ENCODE peak calls at places on chromosomes 6 and 20, in seven cellular contexts. N is stomach, B is PC-9, O is AG04450, J is body of pancreas, K is hepatocyte, W is ascending aorta. X is an unnamed sample.

GRCh38 chr20:326645-327031 is 1.3 kb downstream of the SOX12 start:
- DNase-seq in N (peak; percentile 31), B (no peak), O (no peak), J (peak; percentile 18), K (peak; percentile 62), W (no peak), X (no peak)

GRCh38 chr6:108353853-108354252 is 59.0 kb downstream of the AFG1L start:
- DNase-seq in N (no peak), B (no peak), O (no peak), J (no peak), K (no peak), W (no peak), X (no peak)

GRCh38 chr20:32582659-32583580 is 2.2 kb downstream of the NOL4L start:
- DNase-seq in N (no peak), B (peak; percentile 36), O (no peak), J (no peak), K (peak; percentile 87), W (no peak), X (no peak)

GRCh38 chr6:38404355-38404754 is 235.4 kb downstream of the BTBD9 start:
- DNase-seq in N (no peak), B (no peak), O (no peak), J (no peak), K (no peak), W (no peak), X (no peak)

GRCh38 chr6:20427856-20428255 is 26.2 kb downstream of the E2F3 start:
- DNase-seq in N (no peak), B (no peak), O (no peak), J (no peak), K (peak; percentile 13), W (no peak), X (no peak)

GRCh38 chr6:108781419-108782110 is 66.7 kb upstream of the ARMC2 start:
- DNase-seq in N (no peak), B (no peak), O (no peak), J (no peak), K (no peak), W (no peak), X (no peak)

GRCh38 chr20:33689973-33690372 is 3.8 kb upstream of the E2F1 start:
- DNase-seq in N (no peak), B (no peak), O (no peak), J (no peak), K (peak; percentile 66), W (no peak), X (no peak)

GRCh38 chr6:20180935-20181334 is 31.3 kb downstream of the MBOAT1 start:
- DNase-seq in N (no peak), B (no peak), O (no peak), J (no peak), K (no peak), W (no peak), X (no peak)

GRCh38 chr6:162238675-162239074 is 488.9 kb downstream of the PRKN start:
- DNase-seq in N (no peak), B (no peak), O (no peak), J (no peak), K (no peak), W (no peak), X (no peak)

GRCh38 chr20:14178952-14179351 is 158.5 kb downstream of the FLRT3 start:
- DNase-seq in N (no peak), B (no peak), O (no peak), J (no peak), K (no peak), W (no peak), X (no peak)

GRCh38 chr6:48916523-48917050 is 546.5 kb downstream of the MMUT start:
- DNase-seq in N (no peak), B (no peak), O (no peak), J (no peak), K (no peak), W (no peak), X (no peak)

GRCh38 chr6:157524735-157525134 is 143.7 kb downstream of the ZDHHC14 start:
- DNase-seq in N (no peak), B (no peak), O (no peak), J (no peak), K (no peak), W (no peak), X (no peak)

GRCh38 chr20:57224641-57225138 is 41.8 kb downstream of the BMP7 start:
- DNase-seq in N (no peak), B (no peak), O (no peak), J (no peak), K (no peak), W (no peak), X (no peak)

GRCh38 chr20:45254867-45255266 is 503 bp upstream of the SLPI start:
- DNase-seq in N (no peak), B (no peak), O (no peak), J (peak; percentile 21), K (peak; percentile 43), W (no peak), X (peak; percentile 21)

GRCh38 chr20:63467294-63468083 is 5.0 kb downstream of the KCNQ2 start:
- DNase-seq in N (no peak), B (no peak), O (no peak), J (no peak), K (no peak), W (no peak), X (no peak)

GRCh38 chr20:63465380-63466249 is 6.8 kb downstream of the KCNQ2 start:
- DNase-seq in N (no peak), B (no peak), O (no peak), J (no peak), K (no peak), W (no peak), X (no peak)

GRCh38 chr20:63466250-63466825 is 6.1 kb downstream of the KCNQ2 start:
- DNase-seq in N (no peak), B (no peak), O (no peak), J (no peak), K (no peak), W (no peak), X (no peak)

GRCh38 chr20:63468421-63468820 is 4.0 kb downstream of the KCNQ2 start:
- DNase-seq in N (no peak), B (no peak), O (no peak), J (no peak), K (no peak), W (no peak), X (no peak)

DNA sequence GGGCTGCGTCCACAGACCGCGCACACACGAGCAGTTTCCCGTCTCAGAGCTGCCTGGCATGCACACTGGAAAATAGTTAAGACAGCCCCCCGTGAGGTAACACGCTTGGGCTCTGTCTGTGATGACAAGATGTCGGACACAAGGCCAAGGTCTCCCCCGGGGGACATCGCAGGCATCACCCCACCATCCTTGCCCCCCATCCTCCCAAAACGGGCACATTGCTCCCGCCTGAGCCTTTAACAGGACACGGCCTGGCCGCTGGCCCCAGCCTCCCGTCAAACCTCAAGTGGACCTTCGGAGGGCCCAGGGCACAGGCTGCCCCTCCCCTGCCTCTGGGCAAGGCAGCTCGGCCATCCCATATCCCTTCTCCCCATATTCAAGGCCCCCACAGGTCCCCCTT is 5.6 kb downstream of the KCNQ2 start:
- DNase-seq in N (no peak), B (no peak), O (no peak), J (no peak), K (no peak), W (no peak), X (no peak)
- H3K27me3 ChIP-seq in N (peaks cover 70% of the 10 kb centered on the region), B (peaks cover 97% of the 10 kb centered on the region), O (peaks cover 31% of the 10 kb centered on the region), J (no peaks in the 10 kb centered on the region), K (peaks cover 52% of the 10 kb centered on the region), W (peaks cover 11% of the 10 kb centered on the region), X (peaks cover 77% of the 10 kb centered on the region)

DNA sequence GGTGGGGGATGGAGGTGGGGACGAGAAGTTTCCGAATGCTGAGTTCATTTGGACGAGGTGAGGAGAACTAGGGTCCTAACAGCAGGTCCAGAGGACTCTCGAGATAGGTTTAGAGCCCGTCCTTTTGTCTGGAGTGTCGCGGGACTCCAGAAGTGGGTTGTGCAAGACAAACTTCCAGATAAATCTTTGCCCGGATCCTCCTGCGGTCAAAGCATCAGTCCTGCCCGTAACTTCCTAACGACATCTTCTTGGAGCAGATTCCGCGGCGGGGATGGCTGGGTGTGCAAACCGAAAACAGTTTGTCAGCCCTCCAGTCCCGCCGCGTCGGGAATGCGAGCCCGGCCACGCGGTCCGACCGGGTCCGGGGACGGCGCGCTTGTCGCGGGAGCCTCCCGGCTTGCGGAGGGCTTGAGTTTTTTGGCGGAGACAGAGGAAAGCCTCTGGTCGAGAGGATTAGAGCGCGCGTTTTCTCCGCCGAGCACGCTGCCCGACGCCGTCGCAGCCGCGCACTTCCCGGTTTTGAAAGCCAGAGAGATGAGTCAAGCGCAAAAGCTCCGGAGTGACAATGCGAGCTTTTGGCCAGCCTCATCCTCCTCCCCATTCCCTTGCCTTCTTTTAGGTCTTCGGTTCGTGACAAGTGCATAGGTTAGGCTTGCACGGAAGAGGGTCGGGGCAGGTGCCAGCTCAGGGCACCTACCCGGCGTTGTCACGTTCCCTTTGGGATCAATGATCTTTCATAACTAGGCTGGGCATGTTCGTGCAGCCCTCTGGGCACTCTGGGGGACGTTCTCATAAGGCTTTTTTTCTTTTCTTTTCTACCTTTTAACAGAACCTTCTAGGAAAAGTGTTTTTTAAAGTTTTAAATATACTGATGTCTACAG is 91.4 kb upstream of the PRDM1 start:
- DNase-seq in N (peak; percentile 57), B (no peak), O (no peak), J (peak; percentile 47), K (peak; percentile 51), W (no peak), X (no peak)
- H3K27me3 ChIP-seq in N (peaks cover 32% of the 10 kb centered on the region), B (no peaks in the 10 kb centered on the region), O (no peaks in the 10 kb centered on the region), J (peaks cover 6% of the 10 kb centered on the region), K (peaks cover 65% of the 10 kb centered on the region), W (peaks cover 17% of the 10 kb centered on the region), X (peaks cover 3% of the 10 kb centered on the region)

GRCh38 chr20:37907677-37908397 is 4.9 kb downstream of the VSTM2L start:
- DNase-seq in N (no peak), B (peak; percentile 91), O (peak; percentile 4), J (no peak), K (no peak), W (no peak), X (peak; percentile 32)
- H3K27me3 ChIP-seq in N (peaks cover 36% of the 10 kb centered on the region), B (peaks cover 45% of the 10 kb centered on the region), O (peaks cover 65% of the 10 kb centered on the region), J (no peaks in the 10 kb centered on the region), K (peaks cover 44% of the 10 kb centered on the region), W (peaks cover 14% of the 10 kb centered on the region), X (peaks cover 59% of the 10 kb centered on the region)

GRCh38 chr6:3876131-3876530 is 27.0 kb downstream of the FAM50B start:
- DNase-seq in N (no peak), B (no peak), O (no peak), J (peak; percentile 42), K (peak; percentile 73), W (no peak), X (no peak)
- H3K27me3 ChIP-seq in N (no peaks in the 10 kb centered on the region), B (no peaks in the 10 kb centered on the region), O (no peaks in the 10 kb centered on the region), J (no peaks in the 10 kb centered on the region), K (no peaks in the 10 kb centered on the region), W (no peaks in the 10 kb centered on the region), X (no peaks in the 10 kb centered on the region)

DNA sequence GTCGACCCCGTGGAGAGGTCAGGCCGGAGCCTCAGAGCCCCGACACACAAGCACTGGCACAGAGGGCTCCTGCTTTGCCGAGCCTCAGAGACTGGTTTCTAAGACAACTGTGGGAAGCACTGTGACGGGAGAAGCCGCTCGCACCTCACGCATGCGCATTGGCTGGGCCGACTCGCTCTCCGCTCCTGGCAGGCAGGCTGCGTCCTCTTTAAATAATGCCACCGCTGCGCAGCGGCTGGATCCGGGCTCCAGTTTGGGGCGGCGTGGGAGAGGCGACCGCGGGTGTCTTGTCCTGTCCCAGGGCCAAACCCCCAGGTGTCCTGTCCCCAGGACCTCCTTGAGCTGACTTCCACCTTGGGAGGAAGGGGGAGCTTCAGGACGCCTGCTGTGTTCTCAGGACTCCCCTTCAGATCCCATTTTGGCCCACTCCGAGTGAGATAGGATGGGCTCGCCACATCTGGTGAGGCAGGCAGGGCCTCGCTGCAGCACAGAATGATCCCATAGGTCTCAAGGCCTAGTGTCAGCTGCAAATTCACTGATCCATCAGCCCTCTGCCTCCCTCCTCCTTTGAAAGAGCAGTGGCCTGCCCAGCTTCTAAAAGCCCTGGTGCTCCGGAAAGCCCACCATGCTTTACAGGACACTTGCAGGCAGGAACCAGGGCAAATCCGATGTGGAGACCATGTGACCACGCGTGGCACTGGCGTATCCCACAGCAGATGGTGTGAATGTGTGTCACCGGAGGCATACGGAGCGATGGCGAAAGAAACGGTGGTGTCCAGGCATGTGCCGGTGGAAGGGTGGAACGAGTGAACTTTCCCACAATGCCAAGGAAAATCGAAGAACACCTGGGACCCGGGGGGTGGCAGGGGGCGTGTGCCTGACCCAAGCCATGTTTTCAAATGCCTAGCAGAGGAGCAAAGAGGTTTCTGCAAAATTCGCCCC is 169.3 kb upstream of the ZNF337 start:
- DNase-seq in N (peak; percentile 78), B (peak; percentile 76), O (no peak), J (peak; percentile 78), K (peak; percentile 85), W (no peak), X (no peak)
- H3K27me3 ChIP-seq in N (peaks cover 21% of the 10 kb centered on the region), B (no peaks in the 10 kb centered on the region), O (peaks cover 31% of the 10 kb centered on the region), J (no peaks in the 10 kb centered on the region), K (peaks cover 31% of the 10 kb centered on the region), W (no peaks in the 10 kb centered on the region), X (peaks cover 64% of the 10 kb centered on the region)